ENCODE peak calls at places on chromosome X, in four cellular contexts. M, P, O and S are unnamed samples.

GRCh38 chrX:40834225-40834624 is 98.9 kb upstream of the MED14 start:
- DNase-seq in M (no peak), P (no peak), O (no peak), S (no peak)

GRCh38 chrX:427812-428725 is 41.4 kb upstream of the PPP2R3B start:
- DNase-seq in M (peak), P (peak), O (peak), S (no peak)

GRCh38 chrX:150870059-150870458 is 28.4 kb downstream of the CD99L2 start:
- DNase-seq in M (no peak), P (no peak), O (no peak), S (no peak)

GRCh38 chrX:153944800-153945150 is 332 bp upstream of the RENBP start:
- DNase-seq in M (no peak), P (no peak), O (no peak), S (no peak)

GRCh38 chrX:35561985-35562384 is 236.2 kb upstream of the MAGEB16 start:
- DNase-seq in M (peak), P (no peak), O (no peak), S (no peak)

GRCh38 chrX:39859991-39860861 is 237.5 kb downstream of the BCOR start:
- DNase-seq in M (peak), P (peak), O (peak), S (peak)

GRCh38 chrX:40098264-40099045 is 697 bp upstream of the BCOR start:
- DNase-seq in M (peak), P (peak), O (peak), S (no peak)

GRCh38 chrX:42219231-42219630 is 295.9 kb upstream of the CASK start:
- DNase-seq in M (no peak), P (no peak), O (no peak), S (no peak)

DNA sequence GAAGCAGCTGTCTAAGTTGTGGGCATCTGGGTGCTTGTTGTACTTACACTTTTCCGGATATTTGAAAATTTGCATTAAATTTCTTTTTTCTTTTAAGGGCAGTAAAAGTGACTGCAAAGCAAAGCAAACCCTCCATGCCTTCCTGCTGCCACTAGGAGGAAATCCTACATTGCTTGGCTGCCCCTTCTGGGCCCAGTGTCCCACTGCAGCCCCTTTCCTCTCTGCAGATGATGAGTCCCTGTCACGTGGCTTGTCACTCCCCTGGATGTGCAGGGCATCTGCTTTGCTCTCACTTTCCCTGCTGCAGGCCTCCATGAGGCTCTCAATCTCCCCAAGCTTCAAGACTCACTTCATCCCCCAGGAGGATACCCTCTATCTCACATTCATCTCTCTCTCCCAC is 12.7 kb downstream of the TSR2 start:
- DNase-seq in M (peak), P (peak), O (no peak), S (no peak)
- TF ChIP-seq CTCF in M (peak), P (peak), O (no peak), S (peak)

DNA sequence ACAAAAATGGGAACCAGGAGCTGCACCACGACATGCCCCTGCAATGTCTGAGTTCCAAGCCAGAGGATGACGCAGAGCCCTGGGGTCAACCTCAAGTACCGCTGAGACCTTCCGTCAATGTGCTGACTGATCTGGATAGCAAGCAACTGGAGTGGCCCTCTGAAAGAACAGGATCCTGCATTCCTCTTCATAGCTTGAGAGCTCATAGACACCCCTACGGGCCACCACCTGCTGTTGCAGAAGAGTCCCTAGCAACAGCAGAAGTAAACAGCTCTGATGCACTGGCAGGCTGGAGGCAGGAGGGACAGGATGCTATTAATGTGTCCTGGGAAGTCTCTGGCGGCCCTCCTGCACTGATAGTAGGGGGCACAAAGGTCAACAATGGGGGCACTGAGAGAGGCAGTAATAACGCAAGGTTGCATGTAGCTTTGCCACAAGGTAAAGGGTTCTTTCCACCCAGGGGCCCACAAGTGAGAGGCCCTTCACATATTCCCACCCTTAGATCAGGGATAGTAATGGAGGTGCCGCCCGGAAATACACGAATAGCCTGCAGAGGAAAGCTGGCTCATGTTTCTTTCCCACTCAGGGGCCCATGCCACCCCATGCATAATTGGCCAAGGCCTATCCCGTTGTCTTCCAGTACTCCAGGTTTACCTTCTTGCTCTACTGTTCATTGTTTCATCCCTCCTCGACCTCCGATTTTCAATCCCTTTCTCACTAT is 1.3 kb downstream of the PRR32 start:
- DNase-seq in M (no peak), P (peak), O (no peak), S (no peak)
- TF ChIP-seq EZH2phosphoT487 in M (no peak), P (no peak), O (no peak), S (no peak)

DNA sequence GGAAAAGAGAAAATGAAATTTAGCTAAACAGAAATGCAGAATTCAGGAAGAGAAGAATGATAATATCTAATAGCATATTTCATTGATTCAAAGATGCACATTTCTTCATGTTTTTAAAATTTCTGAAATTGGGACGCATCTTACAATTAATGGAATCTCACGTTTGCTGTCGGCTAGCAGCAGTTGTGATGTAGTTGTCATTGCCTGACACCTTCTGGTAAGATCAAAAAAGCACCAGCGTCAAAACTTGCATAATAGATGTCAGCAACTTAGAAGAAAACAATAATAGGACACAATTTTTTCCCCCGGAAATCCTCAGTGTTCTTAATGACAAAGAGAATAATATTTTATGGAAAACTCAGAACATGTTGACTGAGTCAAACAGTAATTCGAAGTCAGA is 29.8 kb upstream of the SLC7A3 start:
- DNase-seq in M (peak), P (peak), O (peak), S (no peak)
- TF ChIP-seq CTCF in M (peak), P (peak), O (peak), S (no peak)

GRCh38 chrX:1593286-1594271 is 2.2 kb downstream of the AKAP17A start:
- DNase-seq in M (no peak), P (no peak), O (no peak), S (no peak)
- TF ChIP-seq EZH2phosphoT487 in M (no peak), P (no peak), O (no peak), S (no peak)

DNA sequence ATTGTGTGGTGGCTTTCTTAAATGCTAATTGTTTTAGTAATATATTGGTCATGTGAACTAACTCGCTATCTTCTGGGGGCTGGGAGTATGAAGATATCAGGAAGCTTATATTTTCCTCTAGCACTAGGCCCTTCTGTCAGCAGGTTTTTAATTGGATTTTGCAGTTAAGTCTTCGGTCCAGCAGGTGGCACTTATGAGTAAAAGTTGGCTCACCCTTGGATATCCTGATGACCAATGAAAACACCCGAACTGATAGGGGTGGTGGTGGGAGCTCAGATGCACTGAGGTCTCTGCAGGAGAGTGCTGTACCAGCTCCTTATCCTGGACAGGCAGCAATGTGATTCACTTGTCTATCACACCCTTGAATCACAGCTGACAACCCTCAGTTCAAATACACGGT is 1365.8 kb upstream of the DIAPH2 start:
- DNase-seq in M (peak), P (peak), O (peak), S (no peak)
- TF ChIP-seq CTCF in M (peak), P (peak), O (peak), S (no peak)

GRCh38 chrX:10414872-10415703 is 205.3 kb downstream of the MID1 start:
- DNase-seq in M (peak), P (no peak), O (no peak), S (no peak)
- TF ChIP-seq EZH2phosphoT487 in M (no peak), P (no peak), O (no peak), S (no peak)